ENCODE peak calls at places on chromosomes 1 and 21, in four cellular contexts. H is endothelial cell, Y is left lung, S is epithelial cell of esophagus. G is an unnamed sample.

GRCh38 chr1:19615438-19615837 is 28.7 kb upstream of the NBL1 start:
- DNase-seq in H (no peak), Y (no peak), S (no peak), G (no peak)

GRCh38 chr1:183804916-183805734 is at the start of gene RGL1:
- DNase-seq in Y (peak), H (peak), S (peak), G (peak)

GRCh38 chr21:37181059-37181458 is 86.1 kb downstream of the VPS26C start:
- DNase-seq in Y (no peak), S (peak), H (no peak), G (no peak)

GRCh38 chr1:32496127-32496526 is 31.3 kb downstream of the ZBTB8B start:
- DNase-seq in H (no peak), Y (no peak), S (peak), G (no peak)

GRCh38 chr1:232435746-232436145 is 194.2 kb downstream of the SIPA1L2 start:
- DNase-seq in H (no peak), Y (no peak), S (peak), G (no peak)

GRCh38 chr21:38965910-38966504 is 160.3 kb downstream of the ETS2 start:
- DNase-seq in S (peak), Y (no peak), H (no peak), G (no peak)

GRCh38 chr1:185720633-185721272 is 13.4 kb upstream of the HMCN1 start:
- DNase-seq in H (no peak), S (peak), Y (no peak), G (no peak)

GRCh38 chr1:51519857-51520699 is 1.0 kb upstream of the EPS15 start:
- DNase-seq in S (no peak), H (no peak), Y (no peak), G (no peak)

GRCh38 chr1:182720465-182720864 is 36.1 kb upstream of the RGS8 start:
- DNase-seq in Y (no peak), S (peak), H (peak), G (no peak)

GRCh38 chr1:232223309-232223708 is 406.6 kb downstream of the SIPA1L2 start:
- DNase-seq in H (no peak), S (no peak), Y (no peak), G (no peak)

GRCh38 chr1:94806451-94806861 is 13.7 kb upstream of the SLC44A3 start:
- DNase-seq in Y (no peak), H (no peak), S (peak), G (no peak)

GRCh38 chr1:201383647-201384405 is 6.3 kb upstream of the TNNT2 start:
- DNase-seq in S (peak), Y (no peak), H (no peak), G (no peak)

GRCh38 chr1:181438013-181438412 is 45.3 kb upstream of the CACNA1E start:
- DNase-seq in H (no peak), Y (no peak), S (no peak), G (no peak)

GRCh38 chr1:217469983-217470382 is 160.9 kb downstream of the GPATCH2 start:
- DNase-seq in H (no peak), Y (no peak), S (no peak), G (no peak)

GRCh38 chr1:182092336-182092735 is 30.8 kb upstream of the ZNF648 start:
- DNase-seq in H (no peak), Y (no peak), S (no peak), G (no peak)

GRCh38 chr1:13807213-13807612 is 107.2 kb downstream of the PRDM2 start:
- DNase-seq in Y (no peak), S (peak), H (peak), G (no peak)

GRCh38 chr21:29490016-29490415 is 191.3 kb downstream of the BACH1 start:
- DNase-seq in Y (no peak), S (no peak), H (no peak), G (no peak)

GRCh38 chr1:11940260-11940921 is 5.9 kb downstream of the PLOD1 start:
- DNase-seq in S (no peak), H (no peak), Y (no peak), G (no peak)

GRCh38 chr1:198101716-198102453 is 54.9 kb upstream of the NEK7 start:
- DNase-seq in H (no peak), Y (no peak), S (no peak), G (no peak)

GRCh38 chr1:71561206-71561605 is 480.4 kb upstream of the ZRANB2 start:
- DNase-seq in Y (no peak), S (no peak), H (no peak), G (no peak)

GRCh38 chr1:6600410-6601048 is 2.1 kb downstream of the KLHL21 start:
- DNase-seq in H (no peak), S (peak), Y (no peak), G (no peak)

GRCh38 chr1:117615474-117615873 is 9.6 kb downstream of the TENT5C start:
- DNase-seq in Y (no peak), S (no peak), H (no peak), G (no peak)

GRCh38 chr1:226162898-226163297 is 23.6 kb downstream of the ACBD3 start:
- DNase-seq in Y (no peak), H (no peak), S (no peak), G (no peak)

GRCh38 chr1:63674238-63674864 is 81.1 kb downstream of the PGM1 start:
- DNase-seq in S (peak), Y (no peak), H (peak), G (no peak)

GRCh38 chr1:203208181-203208580 is 21.3 kb downstream of the CHIT1 start:
- DNase-seq in S (no peak), Y (no peak), H (no peak), G (no peak)

GRCh38 chr21:42520628-42521253 is 7.1 kb downstream of the SLC37A1 start:
- DNase-seq in H (peak), Y (peak), S (no peak), G (no peak)

GRCh38 chr1:19429611-19430010 is 55.7 kb downstream of the CAPZB start:
- DNase-seq in S (no peak), H (no peak), Y (no peak), G (no peak)

GRCh38 chr1:246035060-246035531 is 472.0 kb downstream of the SMYD3 start:
- DNase-seq in H (no peak), S (no peak), Y (no peak), G (no peak)

GRCh38 chr1:225483818-225484656 is 56.2 kb upstream of the LBR start:
- DNase-seq in Y (no peak), S (no peak), H (no peak), G (no peak)

GRCh38 chr1:212973899-212974298 is 23.6 kb downstream of the VASH2 start:
- DNase-seq in Y (no peak), S (no peak), H (no peak), G (no peak)

GRCh38 chr1:51242546-51242945 is 6.5 kb downstream of the RNF11 start:
- DNase-seq in H (no peak), S (peak), Y (no peak), G (no peak)

GRCh38 chr1:15352122-15352957 is 57.3 kb upstream of the EFHD2 start:
- DNase-seq in H (no peak), S (peak), Y (no peak), G (no peak)

GRCh38 chr1:65431111-65431705 is 10.7 kb downstream of the LEPR start:
- DNase-seq in Y (no peak), H (no peak), S (peak), G (no peak)

GRCh38 chr1:191963286-191963685 is 195.0 kb upstream of the RGS18 start:
- DNase-seq in Y (no peak), S (peak), H (no peak), G (no peak)

GRCh38 chr1:204255966-204256365 is 42.2 kb upstream of the GOLT1A start:
- DNase-seq in Y (no peak), S (peak), H (no peak), G (no peak)

GRCh38 chr1:221435510-221435909 is 306.4 kb downstream of the DUSP10 start:
- DNase-seq in Y (no peak), S (peak), H (no peak), G (no peak)

GRCh38 chr1:109655624-109656519 is at the start of gene GSTM4:
- DNase-seq in Y (peak), S (peak), H (peak), G (peak)

GRCh38 chr1:10709646-10710045 is 86.8 kb downstream of the CASZ1 start:
- DNase-seq in Y (no peak), H (no peak), S (no peak), G (no peak)

GRCh38 chr1:25869909-25870606 is 5.5 kb downstream of the PAQR7 start:
- DNase-seq in S (no peak), Y (no peak), H (no peak), G (no peak)

GRCh38 chr1:244599937-244600350 is 53.0 kb upstream of the DESI2 start:
- DNase-seq in S (peak), Y (no peak), H (no peak), G (no peak)

DNA sequence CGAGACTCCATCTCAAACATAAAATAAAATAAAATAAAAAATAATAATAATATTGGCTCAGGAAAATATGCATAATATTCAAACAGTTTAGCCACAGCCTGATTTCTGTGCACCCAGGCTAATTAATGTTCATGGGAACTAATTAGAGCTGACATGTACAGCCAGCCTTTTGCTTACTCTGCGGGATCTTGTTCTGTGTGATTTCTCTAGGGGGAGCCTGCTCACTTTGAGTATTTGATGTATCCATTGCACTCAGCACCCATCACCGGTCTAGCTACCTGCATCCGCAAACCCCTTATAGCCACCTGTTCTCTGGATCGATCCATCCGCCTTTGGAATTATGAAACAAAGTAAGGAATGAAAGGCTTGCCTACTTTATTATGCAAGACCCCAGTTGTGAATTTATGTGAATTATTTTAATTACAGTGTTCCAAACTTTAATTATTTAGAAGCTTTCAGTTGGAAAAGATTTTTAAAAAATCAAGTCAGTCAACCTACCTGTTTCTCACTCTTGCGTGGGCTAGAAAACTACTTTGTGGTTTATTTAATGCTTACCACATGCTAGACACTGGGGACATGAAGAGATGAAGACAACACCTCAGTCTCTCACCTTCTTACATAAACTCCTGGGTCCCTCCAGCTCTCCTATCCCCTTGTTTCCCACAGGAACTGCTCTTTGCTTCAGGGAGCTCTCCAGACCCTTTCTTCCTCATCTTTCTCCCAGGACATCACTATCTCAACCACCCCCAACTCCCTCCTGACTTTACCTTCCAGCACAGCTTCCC is 25.4 kb downstream of the CFAP57 start:
- DNase-seq in Y (no peak), S (no peak), H (no peak), G (no peak)
- TF ChIP-seq CTCF in Y (no peak), S (no peak), H (no peak), G (peak)

GRCh38 chr1:186762653-186763052 is 66.1 kb upstream of the PLA2G4A start:
- DNase-seq in H (no peak), S (no peak), Y (no peak), G (no peak)
- TF ChIP-seq CTCF in H (no peak), S (no peak), Y (no peak), G (no peak)

GRCh38 chr1:37562984-37563383 is 6.2 kb downstream of the DNALI1 start:
- DNase-seq in S (no peak), H (no peak), Y (no peak), G (no peak)
- TF ChIP-seq CTCF in S (no peak), H (no peak), Y (no peak), G (no peak)

GRCh38 chr1:199279872-199280649 is 641.2 kb downstream of the PTPRC start:
- DNase-seq in Y (no peak), S (peak), H (no peak), G (no peak)
- TF ChIP-seq CTCF in Y (no peak), S (no peak), H (no peak), G (no peak)

GRCh38 chr1:177928194-177928593 is 41.7 kb downstream of the SEC16B start:
- DNase-seq in S (peak), Y (no peak), H (no peak), G (no peak)
- TF ChIP-seq CTCF in S (peak), Y (no peak), H (no peak), G (no peak)

GRCh38 chr1:113452921-113453770 is 62.8 kb downstream of the MAGI3 start:
- DNase-seq in H (no peak), S (peak), Y (no peak), G (no peak)
- TF ChIP-seq CTCF in H (peak), S (peak), Y (peak), G (peak)

DNA sequence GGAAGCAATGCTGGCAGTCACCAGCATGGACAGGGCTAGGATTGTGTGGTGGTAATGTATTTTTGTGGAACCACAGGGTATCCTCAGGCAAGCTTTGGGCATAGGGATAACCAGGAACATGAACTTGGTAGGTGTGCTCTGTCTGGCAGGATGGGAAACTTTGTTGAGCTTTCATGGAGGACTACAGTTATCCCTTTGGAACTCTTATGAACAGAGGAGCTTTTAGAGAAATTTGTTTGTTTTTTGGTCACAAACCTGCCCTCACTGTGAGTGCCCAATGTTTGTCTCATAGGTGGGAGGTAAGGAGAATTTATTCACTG is 54.4 kb downstream of the MACF1 start:
- DNase-seq in S (no peak), H (no peak), Y (no peak), G (no peak)
- TF ChIP-seq CTCF in S (no peak), H (no peak), Y (peak), G (no peak)

GRCh38 chr1:156801409-156802121 is 15.1 kb downstream of the SH2D2A start:
- DNase-seq in S (no peak), H (no peak), Y (no peak), G (no peak)
- TF ChIP-seq CTCF in S (no peak), H (no peak), Y (no peak), G (peak)

DNA sequence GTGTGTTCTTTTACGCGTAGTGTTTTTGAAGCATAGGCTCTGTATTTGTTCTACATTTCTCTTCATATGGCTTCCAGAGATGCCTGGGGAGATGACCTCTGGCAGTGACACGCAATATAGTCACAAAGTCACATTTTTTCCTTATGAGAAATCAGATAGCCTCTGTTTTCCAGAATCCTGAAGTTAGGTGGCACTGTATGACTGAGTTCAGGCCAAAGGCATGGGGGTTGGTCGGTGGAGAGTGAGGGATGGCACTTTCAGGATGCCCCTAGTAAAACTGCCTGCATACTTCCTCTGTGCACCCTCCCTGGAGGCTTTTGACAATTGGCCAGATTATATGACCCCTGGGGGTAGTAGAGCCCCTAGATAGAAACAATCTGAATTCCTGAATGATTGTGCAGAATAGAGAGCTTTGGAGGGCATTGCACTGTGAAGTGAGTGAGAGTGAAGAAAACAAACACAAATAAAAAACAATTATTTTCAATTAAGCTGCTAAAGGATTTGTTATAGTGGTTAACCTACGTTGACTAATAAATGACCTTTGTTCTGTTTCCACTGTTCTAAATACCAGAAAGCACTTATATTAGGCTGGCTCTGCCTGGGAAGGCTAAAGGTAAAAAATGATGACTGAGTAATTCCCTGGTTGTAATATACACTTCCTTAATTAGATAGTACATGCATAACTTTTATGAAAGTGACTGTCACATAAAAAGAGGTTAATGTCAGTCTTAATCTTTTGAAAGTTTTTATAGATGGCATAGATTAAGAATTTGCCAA is 1660.8 kb downstream of the PLA2G4A start:
- DNase-seq in Y (no peak), H (no peak), S (peak), G (no peak)
- TF ChIP-seq CTCF in Y (no peak), H (no peak), S (no peak), G (peak)

G was measured in D721Med.